ENCODE peak calls at places on chromosomes 2 and 18, in four cellular contexts. N is K562, W is mammary epithelial cell, J is HCT116. Y is an unnamed sample.

GRCh38 chr2:212611026-212611425 is 72.4 kb upstream of the ERBB4 start:
- DNase-seq in N (no peak), J (no peak), W (no peak), Y (no peak)

GRCh38 chr2:164514491-164514890 is 106.8 kb downstream of the GRB14 start:
- DNase-seq in J (no peak), N (no peak), W (peak), Y (peak)

GRCh38 chr2:158543957-158544356 is 87.2 kb downstream of the PKP4 start:
- DNase-seq in N (no peak), W (no peak), J (no peak), Y (no peak)

GRCh38 chr2:62354771-62355550 is 151.0 kb downstream of the TMEM17 start:
- DNase-seq in J (no peak), W (peak), N (no peak), Y (peak)

GRCh38 chr2:42191285-42192009 is 22.3 kb downstream of the EML4 start:
- DNase-seq in N (no peak), W (no peak), J (no peak), Y (no peak)

GRCh38 chr2:11348209-11348749 is 3.8 kb upstream of the ROCK2 start:
- DNase-seq in N (no peak), J (no peak), W (no peak), Y (no peak)

GRCh38 chr2:101064868-101065549 is 62.9 kb downstream of the RPL31 start:
- DNase-seq in N (no peak), W (peak), J (peak), Y (peak)

GRCh38 chr2:176002684-176003225 is 688 bp upstream of the LNPK start:
- DNase-seq in J (no peak), N (peak), W (peak), Y (peak)

GRCh38 chr2:137893145-137893544 is 71.1 kb upstream of the HNMT start:
- DNase-seq in W (no peak), J (no peak), N (no peak), Y (no peak)

GRCh38 chr18:23812566-23813440 is 123.5 kb downstream of the LAMA3 start:
- DNase-seq in N (peak), W (peak), J (peak), Y (no peak)

GRCh38 chr18:36321636-36322407 is 24.3 kb downstream of the FHOD3 start:
- DNase-seq in J (no peak), W (peak), N (no peak), Y (peak)

GRCh38 chr2:54416166-54416798 is 39.8 kb upstream of the SPTBN1 start:
- DNase-seq in J (no peak), W (no peak), N (no peak), Y (peak)

DNA sequence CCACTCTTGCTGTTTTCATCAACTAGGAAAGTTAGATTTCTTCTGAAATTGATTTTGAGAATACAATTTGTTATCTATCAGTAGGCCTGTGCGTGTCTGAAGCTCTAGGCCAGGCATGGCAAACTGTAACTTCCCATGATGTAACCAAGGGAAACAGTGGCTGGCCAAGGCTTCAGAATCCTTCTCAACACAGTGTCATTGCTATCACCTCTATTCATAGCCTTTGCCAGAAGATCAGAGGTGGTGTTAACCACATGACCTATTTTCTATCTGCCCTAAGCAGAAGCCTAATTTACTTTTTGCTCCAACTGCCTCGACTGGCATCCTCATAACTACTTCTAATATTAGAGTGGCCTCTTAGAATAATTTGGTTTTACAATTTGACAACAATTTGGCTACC is 2.5 kb downstream of the ITGB6 start:
- DNase-seq in J (no peak), W (no peak), N (no peak), Y (no peak)
- H3K4me3 ChIP-seq in J (no peak), W (peak), N (no peak), Y (peak)

GRCh38 chr2:196128749-196129148 is 42.6 kb downstream of the STK17B start:
- DNase-seq in W (no peak), J (no peak), N (no peak), Y (no peak)

GRCh38 chr2:196123679-196124373 is 47.6 kb downstream of the STK17B start:
- DNase-seq in J (no peak), N (peak), W (no peak), Y (no peak)

GRCh38 chr2:196119926-196120325 is 51.3 kb upstream of the DNAH7 start:
- DNase-seq in J (no peak), N (no peak), W (no peak), Y (no peak)

GRCh38 chr2:196130039-196130825 is 41.1 kb downstream of the STK17B start:
- DNase-seq in N (no peak), W (no peak), J (no peak), Y (no peak)

DNA sequence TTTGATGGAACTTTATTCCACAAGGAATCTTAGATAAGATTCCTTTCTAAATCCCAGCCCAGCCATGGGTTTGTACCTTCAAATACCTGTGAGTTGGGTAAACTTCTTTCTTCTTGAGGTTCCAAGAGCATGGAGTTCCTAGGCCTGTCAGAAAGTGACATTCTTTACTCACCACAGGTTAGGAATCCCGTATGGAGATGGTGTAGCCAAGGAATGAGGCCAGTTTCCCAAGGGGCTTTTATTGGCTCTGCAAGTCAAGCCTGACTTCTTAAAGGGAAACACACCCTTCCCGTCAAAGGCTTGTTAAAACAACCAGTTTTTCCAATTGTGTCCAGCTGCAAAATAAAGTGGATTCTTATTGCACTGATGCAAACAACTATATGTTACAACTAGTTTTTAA is 45.8 kb downstream of the STK17B start:
- DNase-seq in N (no peak), W (no peak), J (no peak), Y (no peak)
- H2AFZ ChIP-seq in N (no peak), W (no peak), J (no peak), Y (no peak)

DNA sequence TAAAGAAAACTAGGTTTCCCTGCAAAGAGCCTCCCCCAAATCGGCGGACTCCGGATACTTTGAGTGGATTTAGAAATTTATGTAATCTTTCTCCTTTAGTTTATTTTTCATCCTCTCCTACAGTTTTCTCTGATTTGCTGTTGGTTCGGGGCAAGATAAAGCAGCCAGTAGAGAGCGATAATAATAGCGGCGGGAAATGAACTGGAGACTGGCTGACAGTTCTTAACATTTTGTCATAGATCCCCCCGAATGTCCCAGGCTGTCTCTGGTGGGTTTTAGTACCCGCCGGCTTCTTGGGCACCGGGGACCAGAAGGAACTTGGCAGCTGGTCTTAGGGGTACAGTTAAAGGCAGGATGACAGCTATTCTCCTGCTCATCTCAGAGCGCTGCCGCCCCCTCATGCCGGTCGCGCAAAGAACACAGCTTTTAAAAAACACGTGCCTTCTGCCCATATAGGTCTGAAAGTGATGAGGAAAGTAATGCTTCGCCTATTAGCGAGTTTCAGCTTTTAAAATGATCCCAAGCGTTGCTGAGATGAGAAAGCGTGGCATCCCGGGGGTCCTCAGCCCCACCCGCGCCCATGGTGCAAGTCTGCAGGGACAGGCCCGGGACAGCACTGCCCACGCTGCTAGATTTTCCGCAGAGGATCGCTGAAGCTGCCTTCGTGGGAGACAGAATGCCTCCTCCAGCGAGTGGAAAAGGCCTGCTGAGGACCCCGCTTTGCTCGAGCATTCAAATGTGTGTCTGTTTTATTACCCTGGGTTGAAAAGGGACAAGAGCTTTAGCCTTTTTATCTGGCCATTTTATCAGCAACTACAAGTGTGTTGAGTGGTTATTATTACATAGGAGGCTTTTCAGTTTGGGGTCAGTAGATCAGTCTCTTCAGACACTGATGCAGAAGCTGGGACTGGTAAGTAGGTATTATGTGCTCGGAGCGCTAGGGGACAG is 3.8 kb downstream of the ONECUT2 start:
- DNase-seq in W (no peak), J (no peak), N (no peak), Y (no peak)
- TF ChIP-seq EZH2 in W (peak), J (no peak), N (no peak), Y (no peak)

GRCh38 chr18:54946149-54946581 is 13.1 kb downstream of the CCDC68 start:
- DNase-seq in W (no peak), J (peak), N (peak), Y (peak)
- H3K4me3 ChIP-seq in W (peak), J (peak), N (peak), Y (peak)

DNA sequence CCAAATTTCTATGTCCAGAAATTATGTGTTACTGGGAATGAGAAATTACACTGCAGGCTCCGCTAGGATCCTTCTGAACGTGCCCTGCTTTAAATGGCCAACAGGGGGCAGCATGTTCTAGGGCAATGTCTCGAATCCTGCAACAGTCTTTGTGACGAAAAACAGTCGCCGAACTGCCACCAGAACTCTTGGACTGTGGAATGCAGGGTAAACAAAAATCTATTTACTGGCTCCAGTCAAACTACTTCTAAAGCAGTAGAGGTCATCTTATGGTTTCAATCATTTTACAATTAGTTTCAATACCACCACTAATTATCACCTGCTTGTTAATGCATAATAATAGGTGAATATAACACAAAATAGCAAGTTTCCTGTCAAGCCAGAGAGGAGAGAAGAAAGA is 9.8 kb upstream of the ZNF397 start:
- DNase-seq in W (peak), J (peak), N (peak), Y (peak)
- H2AFZ ChIP-seq in W (no peak), J (peak), N (peak), Y (peak)

GRCh38 chr2:2683581-2683980 is 352.5 kb upstream of the MYT1L start:
- DNase-seq in N (no peak), W (no peak), J (no peak), Y (no peak)
- TF ChIP-seq EZH2 in N (no peak), W (no peak), J (no peak), Y (no peak)

DNA sequence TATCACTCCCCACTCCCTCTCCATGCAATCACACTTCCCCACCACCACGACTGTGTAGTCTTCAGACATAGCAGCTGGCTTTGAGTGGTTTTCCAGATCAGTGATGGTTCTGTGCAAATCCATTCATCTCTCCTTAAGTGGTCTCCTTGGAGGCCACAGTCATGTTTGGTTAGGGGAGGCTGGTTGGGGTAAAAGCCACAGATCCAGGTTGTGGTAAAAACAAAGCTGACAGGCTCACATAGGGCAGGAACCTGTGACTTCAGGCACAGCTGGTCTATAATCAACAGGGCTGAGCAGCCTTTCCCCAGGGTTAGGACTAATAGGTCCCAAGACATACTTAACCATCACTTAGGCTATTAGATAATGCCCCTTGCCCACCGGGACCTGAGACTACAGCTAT is 46.2 kb upstream of the FZD7 start:
- DNase-seq in W (no peak), N (no peak), J (no peak), Y (no peak)
- H3K4me3 ChIP-seq in W (no peak), N (no peak), J (no peak), Y (no peak)

GRCh38 chr2:64837116-64837704 is 152.0 kb upstream of the SLC1A4 start:
- DNase-seq in N (no peak), W (peak), J (peak), Y (peak)
- H2AFZ ChIP-seq in N (peak), W (peak), J (no peak), Y (peak)

GRCh38 chr2:109187711-109188484 is 58.9 kb downstream of the SH3RF3 start:
- DNase-seq in W (no peak), N (no peak), J (no peak), Y (no peak)

GRCh38 chr2:109185338-109185737 is 56.3 kb downstream of the SH3RF3 start:
- DNase-seq in J (no peak), W (peak), N (no peak), Y (no peak)

GRCh38 chr2:109184368-109184767 is 55.4 kb downstream of the SH3RF3 start:
- DNase-seq in W (no peak), J (no peak), N (no peak), Y (no peak)

GRCh38 chr2:109186656-109187250 is 57.7 kb downstream of the SH3RF3 start:
- DNase-seq in J (no peak), N (no peak), W (no peak), Y (no peak)

GRCh38 chr2:109185801-109186570 is 57.0 kb downstream of the SH3RF3 start:
- DNase-seq in N (no peak), W (no peak), J (no peak), Y (no peak)
- TF ChIP-seq EZH2 in N (no peak), W (no peak), J (no peak), Y (no peak)